ENCODE peak calls at places on chromosomes 11 and 22, in eight cellular contexts. Y, I, T, O, S, F, R and C are unnamed samples. For H3K27me3, the result is how much of the 10 kb centered on the place peaks cover.

GRCh38 chr11:69862331-69862761 is 43.1 kb upstream of the FGF3 start:
- DNase-seq in Y (no peak), I (no peak), T (no peak), O (no peak), S (no peak), F (no peak), R (no peak), C (no peak)

GRCh38 chr11:105609832-105610781 is at the start of gene GRIA4:
- DNase-seq in Y (peak), I (peak), T (peak), O (peak), S (no peak), F (peak), R (no peak), C (no peak)

GRCh38 chr22:37186228-37186996 is 1.6 kb downstream of the C1QTNF6 start:
- DNase-seq in Y (peak), I (no peak), T (peak), O (peak), S (peak), F (no peak), R (peak), C (peak)

GRCh38 chr11:113132001-113132400 is 170.8 kb downstream of the NCAM1 start:
- DNase-seq in Y (no peak), I (no peak), T (no peak), O (no peak), S (peak), F (peak), R (no peak), C (no peak)

GRCh38 chr11:44268807-44269080 is 41.2 kb downstream of the ALX4 start:
- DNase-seq in Y (peak), I (no peak), T (no peak), O (no peak), S (no peak), F (no peak), R (no peak), C (no peak)

GRCh38 chr11:116384407-116384806 is 388.4 kb downstream of the BUD13 start:
- DNase-seq in Y (no peak), I (no peak), T (no peak), O (no peak), S (no peak), F (no peak), R (no peak), C (no peak)

GRCh38 chr11:20429216-20429615 is 41.7 kb downstream of the PRMT3 start:
- DNase-seq in Y (no peak), I (no peak), T (no peak), O (no peak), S (no peak), F (no peak), R (no peak), C (no peak)

GRCh38 chr11:46381046-46381835 is at the start of gene MDK:
- DNase-seq in Y (no peak), I (peak), T (no peak), O (no peak), S (no peak), F (peak), R (peak), C (no peak)

GRCh38 chr22:49097966-49098365 is 729.7 kb downstream of the BRD1 start:
- DNase-seq in Y (no peak), I (no peak), T (no peak), O (no peak), S (no peak), F (no peak), R (no peak), C (no peak)

GRCh38 chr11:65445101-65445603 is 22.6 kb downstream of the NEAT1 start:
- DNase-seq in Y (no peak), I (no peak), T (peak), O (peak), S (no peak), F (no peak), R (no peak), C (peak)

GRCh38 chr11:87306260-87306861 is 268.6 kb downstream of the TMEM135 start:
- DNase-seq in Y (no peak), I (no peak), T (no peak), O (no peak), S (no peak), F (no peak), R (no peak), C (no peak)

GRCh38 chr11:100328626-100329340 is 358.3 kb upstream of the ARHGAP42 start:
- DNase-seq in Y (no peak), I (no peak), T (no peak), O (no peak), S (no peak), F (no peak), R (no peak), C (no peak)

GRCh38 chr11:69003866-69004311 is 9.2 kb downstream of the MRGPRF start:
- DNase-seq in Y (peak), I (no peak), T (no peak), O (no peak), S (peak), F (peak), R (no peak), C (no peak)

GRCh38 chr22:42780070-42780540 is 59.4 kb upstream of the A4GALT start:
- DNase-seq in Y (no peak), I (peak), T (no peak), O (peak), S (peak), F (no peak), R (peak), C (peak)

GRCh38 chr11:118342503-118343161 is at the start of gene CD3D:
- DNase-seq in Y (no peak), I (no peak), T (no peak), O (peak), S (no peak), F (no peak), R (no peak), C (peak)

GRCh38 chr11:76120513-76121081 is 85.7 kb downstream of the WNT11 start:
- DNase-seq in Y (no peak), I (peak), T (no peak), O (peak), S (no peak), F (no peak), R (peak), C (no peak)

GRCh38 chr11:73453562-73453961 is 77.4 kb downstream of the RELT start:
- DNase-seq in Y (no peak), I (no peak), T (no peak), O (no peak), S (no peak), F (no peak), R (no peak), C (no peak)

GRCh38 chr11:84673753-84674152 is 953.4 kb downstream of the DLG2 start:
- DNase-seq in Y (no peak), I (no peak), T (no peak), O (no peak), S (no peak), F (no peak), R (peak), C (no peak)

GRCh38 chr22:37260939-37261338 is 16.9 kb upstream of the RAC2 start:
- DNase-seq in Y (peak), I (peak), T (no peak), O (peak), S (no peak), F (peak), R (peak), C (peak)

GRCh38 chr22:38032681-38033521 is 24.3 kb upstream of the PICK1 start:
- DNase-seq in Y (no peak), I (no peak), T (no peak), O (no peak), S (peak), F (no peak), R (no peak), C (no peak)

GRCh38 chr11:86489442-86489841 is 114.8 kb downstream of the CCDC81 start:
- DNase-seq in Y (no peak), I (no peak), T (no peak), O (no peak), S (no peak), F (no peak), R (no peak), C (no peak)

GRCh38 chr11:26467506-26467905 is 104.6 kb downstream of the MUC15 start:
- DNase-seq in Y (no peak), I (no peak), T (no peak), O (no peak), S (no peak), F (no peak), R (peak), C (no peak)

GRCh38 chr11:2453436-2453835 is 8.6 kb downstream of the KCNQ1 start:
- DNase-seq in Y (no peak), I (no peak), T (no peak), O (no peak), S (no peak), F (no peak), R (no peak), C (no peak)
- H3K27me3 ChIP-seq in Y (under half), I (under half), T (under half), O (under half), S (under half), F (under half), R (under half), C (under half)

GRCh38 chr22:46073683-46074504 is 76.4 kb upstream of the PPARA start:
- DNase-seq in Y (peak), I (no peak), T (peak), O (peak), S (peak), F (peak), R (no peak), C (no peak)
- H3K27me3 ChIP-seq in Y (under half), I (half or more), T (under half), O (under half), S (under half), F (under half), R (under half), C (under half)

GRCh38 chr11:17572359-17572690 is 25.3 kb downstream of the OTOG start:
- DNase-seq in Y (no peak), I (no peak), T (no peak), O (no peak), S (no peak), F (no peak), R (no peak), C (peak)
- H3K27me3 ChIP-seq in Y (under half), I (under half), T (under half), O (under half), S (under half), F (under half), R (under half), C (under half)

DNA sequence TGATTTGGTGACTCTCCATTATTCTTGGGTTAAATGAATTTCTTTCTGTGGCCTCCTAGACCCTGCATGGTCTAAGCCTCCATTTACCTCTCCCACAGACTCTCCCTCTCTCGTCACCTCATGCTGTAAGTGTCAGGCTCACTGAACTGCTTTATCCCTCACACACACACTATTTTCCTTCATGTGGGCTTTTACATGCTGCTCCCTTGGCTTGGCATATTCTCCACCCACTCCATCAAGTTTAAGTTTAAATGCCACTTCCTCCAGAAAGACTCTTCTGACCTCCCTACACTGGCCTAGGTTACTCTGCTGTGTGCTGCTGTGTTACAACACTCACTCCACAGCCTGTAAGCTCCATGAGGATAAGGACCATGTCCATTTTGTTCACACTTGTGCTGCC is 2.6 kb downstream of the DCHS1 start:
- DNase-seq in Y (no peak), I (no peak), T (no peak), O (no peak), S (no peak), F (no peak), R (no peak), C (no peak)
- H3K27me3 ChIP-seq in Y (under half), I (under half), T (under half), O (under half), S (under half), F (under half), R (under half), C (under half)

GRCh38 chr11:16013242-16013641 is 343.1 kb downstream of the SOX6 start:
- DNase-seq in Y (no peak), I (no peak), T (no peak), O (no peak), S (no peak), F (no peak), R (no peak), C (no peak)
- H3K27me3 ChIP-seq in Y (under half), I (under half), T (under half), O (under half), S (under half), F (under half), R (under half), C (under half)